ENCODE peak calls at places on chromosome 6, in nine cellular contexts. R is lower lobe of right lung, U is left ventricle myocardium inferior, O is coronary artery, Y is AG09309, H is mucosa of descending colon, S is psoas muscle, D is astrocyte of the spinal cord, F is MM.1S. J is an unnamed sample.

GRCh38 chr6:3835055-3835731 is 14.0 kb upstream of the FAM50B start:
- DNase-seq in R (no peak), U (no peak), O (no peak), Y (no peak), H (peak), S (peak), D (no peak), F (no peak), J (no peak)

GRCh38 chr6:27237089-27237723 is 10.3 kb upstream of the PRSS16 start:
- DNase-seq in R (no peak), U (no peak), O (no peak), Y (peak), H (no peak), S (no peak), D (peak), F (no peak), J (peak)

GRCh38 chr6:132236744-132237143 is 164.5 kb downstream of the MOXD1 start:
- DNase-seq in R (no peak), U (no peak), O (no peak), Y (no peak), H (no peak), S (no peak), D (peak), F (no peak), J (no peak)

GRCh38 chr6:92541457-92542060 is 877.8 kb downstream of the EPHA7 start:
- DNase-seq in R (no peak), U (no peak), O (no peak), Y (no peak), H (no peak), S (no peak), D (peak), F (no peak), J (no peak)

GRCh38 chr6:112659912-112660311 is 312.8 kb downstream of the RFPL4B start:
- DNase-seq in R (no peak), U (no peak), O (no peak), Y (no peak), H (no peak), S (no peak), D (no peak), F (no peak), J (no peak)

GRCh38 chr6:163929538-163929937 is 515.0 kb downstream of the QKI start:
- DNase-seq in R (no peak), U (no peak), O (no peak), Y (no peak), H (no peak), S (no peak), D (no peak), F (no peak), J (no peak)

GRCh38 chr6:161066511-161066910 is 74.9 kb downstream of the MAP3K4 start:
- DNase-seq in R (no peak), U (no peak), O (no peak), Y (peak), H (no peak), S (no peak), D (no peak), F (no peak), J (no peak)

GRCh38 chr6:141309295-141309694 is 823.4 kb upstream of the GJE1 start:
- DNase-seq in R (no peak), U (no peak), O (no peak), Y (no peak), H (no peak), S (no peak), D (no peak), F (no peak), J (no peak)

GRCh38 chr6:90000864-90001731 is 106.8 kb downstream of the GJA10 start:
- DNase-seq in R (no peak), U (no peak), O (no peak), Y (no peak), H (peak), S (no peak), D (no peak), F (no peak), J (no peak)

GRCh38 chr6:41682966-41683459 is 44.7 kb downstream of the MDFI start:
- DNase-seq in R (no peak), U (peak), O (no peak), Y (no peak), H (no peak), S (no peak), D (no peak), F (no peak), J (no peak)

GRCh38 chr6:4973972-4974885 is 29.6 kb downstream of the RPP40 start:
- DNase-seq in R (no peak), U (no peak), O (peak), Y (peak), H (no peak), S (peak), D (peak), F (no peak), J (no peak)

GRCh38 chr6:14661188-14661587 is 543.6 kb downstream of the CD83 start:
- DNase-seq in R (no peak), U (no peak), O (no peak), Y (no peak), H (no peak), S (no peak), D (no peak), F (peak), J (peak)

GRCh38 chr6:99467509-99468106 is 42.5 kb upstream of the PNISR start:
- DNase-seq in R (no peak), U (no peak), O (no peak), Y (no peak), H (no peak), S (no peak), D (peak), F (no peak), J (no peak)

GRCh38 chr6:65638047-65638831 is 68.8 kb downstream of the EYS start:
- DNase-seq in R (no peak), U (no peak), O (no peak), Y (no peak), H (peak), S (no peak), D (no peak), F (no peak), J (no peak)

GRCh38 chr6:23655502-23655901 is 470.5 kb upstream of the NRSN1 start:
- DNase-seq in R (no peak), U (no peak), O (no peak), Y (no peak), H (no peak), S (no peak), D (no peak), F (no peak), J (no peak)

GRCh38 chr6:108492131-108492766 is 68.5 kb upstream of the FOXO3 start:
- DNase-seq in R (no peak), U (no peak), O (no peak), Y (peak), H (peak), S (no peak), D (peak), F (peak), J (no peak)

GRCh38 chr6:5234869-5235268 is 25.9 kb downstream of the LYRM4 start:
- DNase-seq in R (no peak), U (no peak), O (no peak), Y (no peak), H (peak), S (no peak), D (no peak), F (no peak), J (no peak)

GRCh38 chr6:162371133-162371532 is 356.4 kb downstream of the PRKN start:
- DNase-seq in R (no peak), U (no peak), O (no peak), Y (no peak), H (no peak), S (no peak), D (peak), F (no peak), J (no peak)

GRCh38 chr6:103675807-103676406 is 1183.8 kb downstream of the HACE1 start:
- DNase-seq in R (no peak), U (no peak), O (no peak), Y (no peak), H (no peak), S (no peak), D (peak), F (peak), J (no peak)

GRCh38 chr6:6392214-6393068 is 72.0 kb upstream of the F13A1 start:
- DNase-seq in R (no peak), U (no peak), O (no peak), Y (no peak), H (no peak), S (no peak), D (no peak), F (no peak), J (no peak)

GRCh38 chr6:137192821-137193220 is 19.4 kb upstream of the IL22RA2 start:
- DNase-seq in R (no peak), U (no peak), O (no peak), Y (no peak), H (no peak), S (no peak), D (no peak), F (no peak), J (no peak)

GRCh38 chr6:15937582-15937981 is 191.3 kb upstream of the MYLIP start:
- DNase-seq in R (no peak), U (no peak), O (no peak), Y (no peak), H (no peak), S (no peak), D (no peak), F (no peak), J (no peak)

GRCh38 chr6:133595076-133595868 is 293.6 kb upstream of the TCF21 start:
- DNase-seq in R (no peak), U (no peak), O (no peak), Y (no peak), H (peak), S (no peak), D (no peak), F (no peak), J (no peak)

GRCh38 chr6:167481527-167481926 is 156.6 kb downstream of the TTLL2 start:
- DNase-seq in R (no peak), U (no peak), O (no peak), Y (no peak), H (no peak), S (no peak), D (no peak), F (no peak), J (no peak)

GRCh38 chr6:18265787-18266523 is 1.6 kb upstream of the DEK start:
- DNase-seq in R (no peak), U (no peak), O (no peak), Y (no peak), H (no peak), S (no peak), D (no peak), F (no peak), J (no peak)

GRCh38 chr6:149079911-149080501 is 237.5 kb upstream of the TAB2 start:
- DNase-seq in R (no peak), U (peak), O (peak), Y (no peak), H (no peak), S (peak), D (peak), F (no peak), J (no peak)

GRCh38 chr6:5478380-5478779 is 217.1 kb downstream of the FARS2 start:
- DNase-seq in R (no peak), U (no peak), O (no peak), Y (no peak), H (no peak), S (no peak), D (no peak), F (no peak), J (no peak)

GRCh38 chr6:13332349-13332706 is 4.0 kb upstream of the TBC1D7 start:
- DNase-seq in R (no peak), U (no peak), O (no peak), Y (no peak), H (no peak), S (no peak), D (no peak), F (no peak), J (no peak)

GRCh38 chr6:13328875-13329183 is 492 bp upstream of the TBC1D7 start:
- DNase-seq in R (no peak), U (no peak), O (no peak), Y (no peak), H (no peak), S (no peak), D (no peak), F (no peak), J (no peak)

GRCh38 chr6:13327691-13328075 is 654 bp downstream of the TBC1D7 start:
- DNase-seq in R (no peak), U (no peak), O (no peak), Y (no peak), H (no peak), S (no peak), D (no peak), F (peak), J (no peak)

GRCh38 chr6:13331516-13332348 is 3.4 kb upstream of the TBC1D7 start:
- DNase-seq in R (no peak), U (no peak), O (no peak), Y (no peak), H (no peak), S (no peak), D (peak), F (peak), J (no peak)

DNA sequence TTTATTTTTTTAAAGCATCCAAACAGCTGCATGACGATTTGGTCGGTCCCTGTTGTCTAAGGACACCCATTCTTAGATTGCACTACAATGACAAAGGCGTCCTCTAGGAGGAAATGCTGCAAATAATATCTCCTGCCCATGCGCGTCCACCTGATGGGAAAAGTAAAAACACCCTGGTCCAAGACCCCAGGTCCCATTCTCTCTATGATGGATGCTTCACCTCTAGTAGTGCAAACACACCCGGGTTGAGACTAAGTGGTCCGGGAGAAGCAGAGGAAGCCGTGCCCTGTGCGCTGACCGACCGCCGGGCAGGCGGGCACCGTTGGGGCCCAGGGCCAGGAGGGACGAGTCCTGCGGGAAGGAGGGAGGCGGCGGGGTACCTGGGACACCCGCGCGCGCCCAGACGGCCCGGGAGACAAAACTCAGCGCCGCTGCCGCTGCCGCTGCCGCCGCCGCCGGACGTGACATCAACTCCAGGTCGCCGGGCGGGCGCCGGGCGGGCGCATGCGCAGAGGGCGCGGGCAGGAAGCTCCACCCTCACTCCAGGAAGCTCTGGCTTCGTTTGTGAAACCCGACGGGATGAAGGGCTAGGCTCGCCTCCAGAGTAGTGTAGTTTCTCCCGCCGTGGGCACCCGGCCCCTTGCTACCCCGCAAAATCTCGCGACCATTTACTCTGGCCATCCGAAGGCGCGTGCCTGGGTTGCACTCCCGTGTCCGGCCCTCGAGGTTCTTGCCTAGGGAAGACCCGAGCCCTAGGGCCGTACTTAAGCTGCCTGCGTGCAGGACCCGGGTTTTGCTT is at the start of gene TBC1D7:
- DNase-seq in R (peak), U (peak), O (peak), Y (peak), H (peak), S (peak), D (peak), F (peak), J (peak)
- TF ChIP-seq CTCF in R (peak), U (peak), O (no peak), Y (no peak), H (no peak), S (peak), D (no peak), F (peak), J (no peak)

GRCh38 chr6:28541996-28542395 is 16.3 kb downstream of the GPX5 start:
- DNase-seq in R (no peak), U (no peak), O (no peak), Y (no peak), H (no peak), S (no peak), D (no peak), F (no peak), J (no peak)
- H3K4me3 ChIP-seq in R (peak), U (peak), O (no peak), Y (no peak), H (no peak), S (no peak), D (no peak), F (peak), J (no peak)

DNA sequence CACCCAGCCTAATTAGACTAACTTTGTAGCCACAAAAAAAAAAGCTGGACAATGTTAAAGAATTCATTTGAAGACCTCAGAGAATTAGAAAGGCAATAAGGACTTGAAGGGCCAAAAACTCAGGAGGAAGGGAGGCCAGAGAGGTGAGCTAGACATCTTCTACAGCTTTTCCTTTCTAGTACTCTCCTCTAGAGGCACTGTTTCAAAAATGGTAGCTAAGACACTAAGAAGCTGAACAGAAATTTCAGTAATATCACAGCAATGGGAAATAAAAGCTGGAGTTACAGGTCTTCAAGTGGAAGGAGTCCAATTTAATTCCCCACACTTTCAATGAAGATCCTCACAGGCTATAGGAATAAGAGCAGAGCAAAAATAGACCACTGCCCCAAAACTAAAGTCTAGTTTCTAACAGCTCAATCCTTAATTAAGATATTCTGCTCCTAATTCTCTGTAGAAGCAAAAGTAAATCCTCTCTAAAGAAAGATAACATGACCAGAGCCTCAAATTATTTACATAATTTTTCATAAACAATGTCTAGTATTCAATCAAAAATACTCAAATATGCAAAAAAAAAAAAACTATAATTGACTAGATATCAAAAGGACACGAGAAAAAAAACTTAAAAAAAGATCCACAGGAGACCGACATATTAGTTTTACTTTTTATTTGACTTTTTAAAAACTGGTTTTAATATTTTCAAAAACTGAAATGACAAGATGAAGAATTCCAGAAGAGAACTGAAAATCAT is 63.7 kb downstream of the RNGTT start:
- DNase-seq in R (no peak), U (no peak), O (no peak), Y (no peak), H (no peak), S (no peak), D (no peak), F (no peak), J (no peak)
- TF ChIP-seq CTCF in R (no peak), U (no peak), O (no peak), Y (peak), H (no peak), S (no peak), D (peak), F (peak), J (no peak)

GRCh38 chr6:26067367-26067766 is 19.9 kb upstream of the HFE start:
- DNase-seq in R (no peak), U (no peak), O (no peak), Y (no peak), H (no peak), S (no peak), D (no peak), F (no peak), J (no peak)
- H3K4me3 ChIP-seq in R (no peak), U (no peak), O (no peak), Y (no peak), H (no peak), S (no peak), D (no peak), F (no peak), J (no peak)

GRCh38 chr6:45505470-45505869 is 127.7 kb upstream of the SUPT3H start:
- DNase-seq in R (no peak), U (no peak), O (no peak), Y (no peak), H (no peak), S (no peak), D (no peak), F (no peak), J (no peak)
- TF ChIP-seq CTCF in R (no peak), U (no peak), O (no peak), Y (no peak), H (no peak), S (no peak), D (no peak), F (no peak), J (no peak)

GRCh38 chr6:10434235-10434634 is 19.4 kb upstream of the TFAP2A start:
- DNase-seq in R (no peak), U (no peak), O (no peak), Y (no peak), H (no peak), S (no peak), D (no peak), F (no peak), J (no peak)
- H3K4me3 ChIP-seq in R (no peak), U (no peak), O (no peak), Y (no peak), H (no peak), S (no peak), D (no peak), F (no peak), J (no peak)

DNA sequence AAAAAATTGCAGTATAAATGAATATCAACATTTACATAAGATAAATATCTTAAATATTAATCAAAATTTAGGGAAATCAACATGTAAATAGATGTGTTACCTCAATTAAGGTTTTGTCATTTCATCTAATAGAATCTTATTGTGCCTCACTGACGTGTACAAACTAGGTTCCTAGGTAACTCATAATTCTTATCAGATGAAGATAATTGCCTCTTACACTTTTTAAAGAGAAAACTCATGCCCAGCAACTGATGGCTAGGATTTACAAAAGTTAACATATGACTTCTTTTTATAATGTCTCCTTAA is 49.6 kb downstream of the FRK start:
- DNase-seq in R (no peak), U (no peak), O (no peak), Y (no peak), H (no peak), S (no peak), D (peak), F (no peak), J (no peak)
- TF ChIP-seq CTCF in R (no peak), U (no peak), O (no peak), Y (no peak), H (no peak), S (no peak), D (no peak), F (no peak), J (no peak)

J was measured in AG04449.